ENCODE peak calls at places on chromosomes 5 and 9, in nine cellular contexts. C is heart right ventricle; U is non-pigmented ciliary epithelial cell; N is stimulated activated CD4-positive, alpha-beta T cell treated with anti-CD3 and anti-CD28 coated beads, Interleukin-12 subunit alpha, Interleukin-12 subunit beta, amount 100 ng/mL, for 4 hours; E is adrenal gland; H is putamen; S is iPS-NIHi11; Z is activated CD4-positive, alpha-beta T cell treated with anti-CD3 and anti-CD28 coated beads, Interleukin-2, amount 50 U/mL, for 1 hour; G is GM03348. O is an unnamed sample.

GRCh38 chr5:178117911-178118310 is 4.6 kb downstream of the N4BP3 start:
- DNase-seq in C (no peak), U (no peak), N (no peak), E (no peak), H (no peak), S (no peak), Z (no peak), G (no peak), O (no peak)

GRCh38 chr5:157828949-157829639 is 29.9 kb downstream of the CLINT1 start:
- DNase-seq in C (no peak), U (no peak), N (no peak), E (no peak), H (no peak), S (peak), Z (no peak), G (peak), O (no peak)

GRCh38 chr5:126445502-126446174 is 22.4 kb downstream of the GRAMD2B start:
- DNase-seq in C (no peak), U (no peak), N (no peak), E (no peak), H (no peak), S (no peak), Z (no peak), G (no peak), O (no peak)

GRCh38 chr9:5389109-5389732 is 48.5 kb downstream of the PLGRKT start:
- DNase-seq in C (no peak), U (peak), N (no peak), E (no peak), H (no peak), S (no peak), Z (no peak), G (peak), O (peak)

GRCh38 chr9:35863583-35863982 is 6.6 kb downstream of the OR13J1 start:
- DNase-seq in C (no peak), U (no peak), N (no peak), E (no peak), H (no peak), S (no peak), Z (no peak), G (no peak), O (no peak)

GRCh38 chr5:171625646-171626045 is 160.0 kb upstream of the SMIM23 start:
- DNase-seq in C (no peak), U (no peak), N (no peak), E (no peak), H (no peak), S (no peak), Z (no peak), G (no peak), O (no peak)

GRCh38 chr9:92561374-92562329 is 25.9 kb upstream of the ECM2 start:
- DNase-seq in C (no peak), U (peak), N (no peak), E (no peak), H (no peak), S (no peak), Z (no peak), G (peak), O (no peak)

GRCh38 chr9:116504893-116505480 is 182.1 kb upstream of the TRIM32 start:
- DNase-seq in C (no peak), U (no peak), N (no peak), E (no peak), H (no peak), S (no peak), Z (no peak), G (no peak), O (no peak)

GRCh38 chr9:117448066-117448465 is 33.2 kb upstream of the ASTN2 start:
- DNase-seq in C (no peak), U (no peak), N (no peak), E (no peak), H (no peak), S (peak), Z (no peak), G (no peak), O (no peak)

GRCh38 chr5:119435436-119436132 is 16.7 kb upstream of the HSD17B4 start:
- DNase-seq in C (peak), U (no peak), N (peak), E (peak), H (no peak), S (peak), Z (peak), G (peak), O (no peak)

GRCh38 chr5:96857454-96857853 is 18.8 kb upstream of the ERAP2 start:
- DNase-seq in C (no peak), U (no peak), N (no peak), E (no peak), H (no peak), S (no peak), Z (no peak), G (no peak), O (no peak)

GRCh38 chr9:128081052-128081451 is 13.0 kb downstream of the SLC25A25 start:
- DNase-seq in C (no peak), U (no peak), N (no peak), E (peak), H (no peak), S (no peak), Z (no peak), G (peak), O (peak)

GRCh38 chr5:174735498-174736350 is 11.3 kb downstream of the MSX2 start:
- DNase-seq in C (no peak), U (no peak), N (no peak), E (peak), H (no peak), S (peak), Z (no peak), G (no peak), O (no peak)

GRCh38 chr5:424259-425110 is 18.5 kb upstream of the EXOC3 start:
- DNase-seq in C (no peak), U (no peak), N (no peak), E (no peak), H (no peak), S (no peak), Z (no peak), G (no peak), O (no peak)

GRCh38 chr9:133875131-133875530 is 117.0 kb downstream of the VAV2 start:
- DNase-seq in C (no peak), U (no peak), N (no peak), E (peak), H (no peak), S (no peak), Z (no peak), G (no peak), O (no peak)

GRCh38 chr9:136138566-136138965 is 19.9 kb upstream of the TMEM250 start:
- DNase-seq in C (no peak), U (no peak), N (peak), E (no peak), H (no peak), S (peak), Z (peak), G (no peak), O (no peak)

GRCh38 chr5:57063773-57064172 is 110.1 kb upstream of the GPBP1 start:
- DNase-seq in C (no peak), U (no peak), N (no peak), E (no peak), H (no peak), S (no peak), Z (no peak), G (no peak), O (no peak)

GRCh38 chr9:100020121-100020780 is 78.5 kb downstream of the ERP44 start:
- DNase-seq in C (no peak), U (peak), N (no peak), E (no peak), H (no peak), S (no peak), Z (no peak), G (no peak), O (no peak)

GRCh38 chr9:119307471-119307870 is 61.8 kb downstream of the BRINP1 start:
- DNase-seq in C (no peak), U (no peak), N (no peak), E (no peak), H (peak), S (no peak), Z (no peak), G (no peak), O (no peak)

GRCh38 chr9:68847765-68848164 is 142.7 kb downstream of the PIP5K1B start:
- DNase-seq in C (no peak), U (no peak), N (no peak), E (no peak), H (no peak), S (no peak), Z (no peak), G (no peak), O (no peak)

GRCh38 chr5:107126341-107126740 is 544.4 kb downstream of the EFNA5 start:
- DNase-seq in C (no peak), U (no peak), N (no peak), E (no peak), H (no peak), S (no peak), Z (no peak), G (no peak), O (no peak)

GRCh38 chr5:115758356-115758755 is 58.1 kb downstream of the CDO1 start:
- DNase-seq in C (no peak), U (no peak), N (no peak), E (no peak), H (no peak), S (no peak), Z (no peak), G (no peak), O (no peak)

GRCh38 chr5:180464603-180464970 is 29.6 kb upstream of the CNOT6 start:
- DNase-seq in C (no peak), U (no peak), N (no peak), E (no peak), H (no peak), S (no peak), Z (no peak), G (no peak), O (no peak)

GRCh38 chr5:180338001-180338707 is 15.0 kb downstream of the GFPT2 start:
- DNase-seq in C (no peak), U (no peak), N (no peak), E (no peak), H (no peak), S (no peak), Z (no peak), G (no peak), O (no peak)

GRCh38 chr9:80789831-80790230 is 899.5 kb downstream of the TLE1 start:
- DNase-seq in C (no peak), U (no peak), N (no peak), E (no peak), H (no peak), S (no peak), Z (no peak), G (no peak), O (no peak)

GRCh38 chr5:61623401-61624069 is 291.5 kb downstream of the ZSWIM6 start:
- DNase-seq in C (no peak), U (no peak), N (no peak), E (no peak), H (no peak), S (peak), Z (no peak), G (no peak), O (no peak)

GRCh38 chr5:107558951-107559350 is 111.8 kb downstream of the EFNA5 start:
- DNase-seq in C (no peak), U (no peak), N (no peak), E (no peak), H (no peak), S (peak), Z (no peak), G (no peak), O (no peak)

GRCh38 chr5:9627541-9627940 is 2.6 kb downstream of the TAS2R1 start:
- DNase-seq in C (no peak), U (no peak), N (no peak), E (no peak), H (peak), S (no peak), Z (no peak), G (no peak), O (no peak)

GRCh38 chr9:3898371-3899218 is 372.8 kb upstream of the RFX3 start:
- DNase-seq in C (no peak), U (no peak), N (no peak), E (no peak), H (no peak), S (no peak), Z (no peak), G (no peak), O (no peak)

GRCh38 chr5:160175438-160176218 is 53.7 kb upstream of the FABP6 start:
- DNase-seq in C (peak), U (no peak), N (no peak), E (peak), H (peak), S (no peak), Z (no peak), G (peak), O (no peak)

O was measured in amniotic stem cell.